ENCODE peak calls at places on chromosomes 6 and 20, in four cellular contexts. S, R, B and Z are unnamed samples.

GRCh38 chr6:124961784-124962611 is at the start of gene RNF217:
- DNase-seq in S (peak; percentile 66), R (peak; percentile 48), B (peak; percentile 71), Z (peak; percentile 83)

GRCh38 chr20:39269031-39269461 is 306.9 kb downstream of the DHX35 start:
- DNase-seq in S (peak; percentile 55), R (no peak), B (peak; percentile 82), Z (no peak)

GRCh38 chr20:63497946-63498935 is 642 bp downstream of the EEF1A2 start:
- DNase-seq in S (peak; percentile 82), R (peak; percentile 12), B (no peak), Z (peak; percentile 67)

GRCh38 chr20:16573011-16573965 is at the start of gene KIF16B:
- DNase-seq in S (peak; percentile 92), R (no peak), B (peak; percentile 97), Z (peak; percentile 96)

GRCh38 chr6:166586424-166587156 is at the start of gene RAMACL:
- DNase-seq in S (no peak), R (no peak), B (no peak), Z (no peak)

GRCh38 chr20:16498526-16499140 is 74.6 kb downstream of the KIF16B start:
- DNase-seq in S (no peak), R (no peak), B (no peak), Z (peak; percentile 17)

GRCh38 chr20:3797592-3798404 is 1.7 kb downstream of the CDC25B start:
- DNase-seq in S (no peak), R (no peak), B (no peak), Z (no peak)

GRCh38 chr6:132797975-132798819 is at the start of gene SLC18B1:
- DNase-seq in S (peak; percentile 65), R (no peak), B (peak; percentile 52), Z (peak; percentile 73)

GRCh38 chr20:32337937-32338661 is 20.0 kb upstream of the ASXL1 start:
- DNase-seq in S (no peak), R (no peak), B (no peak), Z (no peak)

GRCh38 chr6:10583509-10583908 is 62.4 kb downstream of the GCNT2 start:
- DNase-seq in S (no peak), R (no peak), B (peak; percentile 25), Z (no peak)

GRCh38 chr6:40672118-40672517 is 85.0 kb upstream of the LRFN2 start:
- DNase-seq in S (no peak), R (no peak), B (no peak), Z (no peak)

GRCh38 chr20:19712737-19713260 is 45.3 kb upstream of the RIN2 start:
- DNase-seq in S (no peak), R (no peak), B (no peak), Z (peak; percentile 42)

GRCh38 chr20:34874094-34874654 is 1.5 kb upstream of the GGT7 start:
- DNase-seq in S (peak; percentile 63), R (peak; percentile 86), B (peak; percentile 77), Z (peak; percentile 80)

GRCh38 chr6:22682979-22683378 is 113.6 kb downstream of the HDGFL1 start:
- DNase-seq in S (no peak), R (no peak), B (no peak), Z (no peak)

GRCh38 chr20:37294262-37294981 is 5.0 kb downstream of the MANBAL start:
- DNase-seq in S (no peak), R (peak; percentile 70), B (no peak), Z (peak; percentile 62)

GRCh38 chr6:39466664-39467063 is 144.2 kb upstream of the KCNK16 start:
- DNase-seq in S (no peak), R (no peak), B (no peak), Z (no peak)

GRCh38 chr20:50129662-50130345 is 16.9 kb upstream of the UBE2V1 start:
- DNase-seq in S (no peak), R (peak; percentile 20), B (no peak), Z (no peak)

GRCh38 chr6:167225903-167226508 is 65.1 kb upstream of the UNC93A start:
- DNase-seq in S (no peak), R (no peak), B (no peak), Z (no peak)

GRCh38 chr6:44056392-44057237 is 70.6 kb downstream of the MRPL14 start:
- DNase-seq in S (peak; percentile 68), R (peak; percentile 59), B (no peak), Z (peak; percentile 72)

GRCh38 chr6:139364302-139364981 is 10.0 kb downstream of the CITED2 start:
- DNase-seq in S (no peak), R (peak; percentile 47), B (no peak), Z (no peak)

GRCh38 chr20:38748863-38749153 is 548 bp downstream of the ACTR5 start:
- DNase-seq in S (no peak), R (no peak), B (no peak), Z (no peak)

GRCh38 chr20:7708112-7708511 is 232.1 kb downstream of the HAO1 start:
- DNase-seq in S (no peak), R (no peak), B (no peak), Z (no peak)

GRCh38 chr6:139186242-139186641 is 51.4 kb downstream of the HECA start:
- DNase-seq in S (no peak), R (no peak), B (no peak), Z (no peak)

GRCh38 chr6:140208286-140208685 is 833.8 kb upstream of the CITED2 start:
- DNase-seq in S (no peak), R (no peak), B (no peak), Z (no peak)

GRCh38 chr6:33949877-33950831 is 146.4 kb upstream of the MLN start:
- DNase-seq in S (no peak), R (no peak), B (no peak), Z (no peak)

GRCh38 chr20:58959652-58960051 is 21.4 kb upstream of the NELFCD start:
- DNase-seq in S (no peak), R (no peak), B (no peak), Z (no peak)

GRCh38 chr20:56249244-56249955 is 868 bp downstream of the MC3R start:
- DNase-seq in S (peak; percentile 12), R (no peak), B (no peak), Z (no peak)

GRCh38 chr6:20791932-20792331 is 257.7 kb downstream of the CDKAL1 start:
- DNase-seq in S (no peak), R (no peak), B (no peak), Z (peak; percentile 13)

GRCh38 chr6:168418151-168418551 is 22.8 kb upstream of the SMOC2 start:
- DNase-seq in S (peak; percentile 58), R (no peak), B (no peak), Z (no peak)

GRCh38 chr6:168416531-168416930 is 24.5 kb upstream of the SMOC2 start:
- DNase-seq in S (no peak), R (no peak), B (no peak), Z (no peak)

GRCh38 chr6:168417660-168418059 is 23.3 kb upstream of the SMOC2 start:
- DNase-seq in S (no peak), R (no peak), B (no peak), Z (no peak)

GRCh38 chr6:168415993-168416530 is 24.9 kb upstream of the SMOC2 start:
- DNase-seq in S (no peak), R (no peak), B (no peak), Z (no peak)

DNA sequence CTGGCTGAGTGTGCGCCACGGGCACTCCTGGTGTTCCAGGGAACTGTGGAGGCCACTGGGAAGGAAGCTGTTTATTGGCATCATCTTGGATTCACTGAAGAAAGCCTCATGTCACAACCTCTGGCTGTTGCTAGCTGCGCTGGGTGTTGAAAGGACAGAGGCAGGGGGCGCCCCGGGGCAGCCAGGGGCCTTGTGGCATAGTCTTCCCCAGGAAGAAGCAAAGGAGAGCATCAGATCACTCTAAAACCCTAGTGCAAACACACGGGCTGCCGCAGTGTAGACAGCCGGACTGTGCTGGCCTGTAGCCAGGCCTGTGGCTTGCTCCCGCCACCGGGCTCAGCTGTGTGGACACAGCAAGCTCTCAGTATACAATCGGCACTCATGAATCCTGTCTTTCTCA is 23.8 kb upstream of the SMOC2 start:
- DNase-seq in S (no peak), R (no peak), B (no peak), Z (no peak)
- TF ChIP-seq CTCF in S (no peak), R (no peak), B (no peak), Z (no peak)

GRCh38 chr20:142290-142689 is at the start of gene DEFB126:
- DNase-seq in S (no peak), R (no peak), B (no peak), Z (no peak)

DNA sequence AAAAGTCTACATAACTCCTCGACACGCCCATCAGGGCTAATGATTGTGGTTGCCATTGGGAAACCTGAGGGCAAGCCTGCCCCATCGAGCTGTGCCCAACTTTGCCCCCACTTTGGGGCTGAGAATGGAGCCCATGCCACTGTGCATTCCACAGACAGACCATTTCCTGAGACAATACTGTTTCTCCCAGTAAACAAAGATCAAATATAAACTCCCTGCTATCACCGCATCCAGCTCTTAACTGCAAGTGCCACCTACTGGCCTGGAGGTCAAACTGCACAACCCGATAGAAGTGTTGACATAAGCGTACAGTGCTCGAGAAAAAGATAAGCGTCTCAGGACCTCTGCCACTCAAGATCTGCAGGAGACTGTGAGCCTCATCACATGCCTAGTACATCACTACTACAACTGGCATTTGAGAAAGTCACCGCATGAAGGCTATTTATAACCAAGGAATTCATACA is 4.7 kb upstream of the DEFB126 start:
- DNase-seq in S (no peak), R (no peak), B (no peak), Z (no peak)
- TF ChIP-seq CTCF in S (no peak), R (peak; percentile 55), B (peak; percentile 44), Z (no peak)

GRCh38 chr20:61161649-61162210 is 90.3 kb upstream of the CDH4 start:
- DNase-seq in S (no peak), R (peak; percentile 18), B (no peak), Z (no peak)
- TF ChIP-seq CTCF in S (no peak), R (peak; percentile 56), B (no peak), Z (peak; percentile 6)

DNA sequence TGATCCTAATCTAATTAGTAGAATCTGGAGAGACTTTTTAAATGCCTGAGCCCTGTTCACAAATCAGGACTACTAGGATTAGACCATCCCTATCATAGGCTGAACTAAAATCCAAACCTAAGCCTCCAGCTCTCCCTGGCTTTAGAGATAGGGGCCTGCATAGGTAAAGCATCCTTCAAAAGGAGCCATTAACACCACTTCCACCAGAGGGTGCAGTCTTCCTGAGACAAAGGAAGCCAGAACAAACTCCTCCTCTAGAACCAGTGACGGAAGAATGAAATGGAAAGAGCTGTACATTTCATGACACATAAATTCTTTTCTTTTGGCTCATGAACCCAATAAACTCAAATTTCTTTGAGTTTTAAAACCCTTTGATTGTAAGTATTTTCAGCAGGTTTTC is 291.2 kb upstream of the ADGRB3 start:
- DNase-seq in S (no peak), R (no peak), B (peak; percentile 68), Z (peak; percentile 71)
- TF ChIP-seq CTCF in S (no peak), R (no peak), B (peak; percentile 68), Z (no peak)

GRCh38 chr6:100803264-100803663 is 77.9 kb downstream of the ASCC3 start:
- DNase-seq in S (no peak), R (no peak), B (no peak), Z (no peak)

GRCh38 chr6:100808638-100809275 is 72.4 kb downstream of the ASCC3 start:
- DNase-seq in S (no peak), R (peak; percentile 58), B (no peak), Z (peak; percentile 22)

GRCh38 chr6:100810015-100810414 is 71.1 kb downstream of the ASCC3 start:
- DNase-seq in S (no peak), R (no peak), B (no peak), Z (no peak)

GRCh38 chr6:100809346-100809745 is 71.8 kb downstream of the ASCC3 start:
- DNase-seq in S (no peak), R (no peak), B (no peak), Z (no peak)

GRCh38 chr6:100806280-100806679 is 74.8 kb downstream of the ASCC3 start:
- DNase-seq in S (no peak), R (no peak), B (no peak), Z (no peak)
- TF ChIP-seq CTCF in S (no peak), R (no peak), B (no peak), Z (no peak)